ENCODE peak calls at places on chromosomes 12 and 14, in seven cellular contexts. One of them, this sample, is unnamed.

GRCh38 chr12:113598815-113599406 is 127.2 kb upstream of the LHX5 start:
- DNase-seq in cardiac muscle cell: no peak
- DNase-seq in bronchial epithelial cell: no peak
- DNase-seq in dorsolateral prefrontal cortex: no peak
- DNase-seq in adrenal gland: no peak
- DNase-seq in neural progenitor cell: no peak
- DNase-seq in progenitor cell of endocrine pancreas: no peak
- DNase-seq in this sample: no peak

GRCh38 chr12:116759783-116760581 is 21.9 kb downstream of the RNFT2 start:
- DNase-seq in adrenal gland: no peak
- DNase-seq in neural progenitor cell: no peak
- DNase-seq in bronchial epithelial cell: no peak
- DNase-seq in cardiac muscle cell: peak; percentile 51
- DNase-seq in dorsolateral prefrontal cortex: no peak
- DNase-seq in progenitor cell of endocrine pancreas: no peak
- DNase-seq in this sample: no peak

GRCh38 chr12:88723219-88723618 is 142.9 kb upstream of the KITLG start:
- DNase-seq in bronchial epithelial cell: peak; percentile 82
- DNase-seq in neural progenitor cell: no peak
- DNase-seq in cardiac muscle cell: peak; percentile 64
- DNase-seq in dorsolateral prefrontal cortex: no peak
- DNase-seq in progenitor cell of endocrine pancreas: no peak
- DNase-seq in adrenal gland: no peak
- DNase-seq in this sample: no peak

GRCh38 chr14:54098536-54098935 is 141.9 kb upstream of the BMP4 start:
- DNase-seq in progenitor cell of endocrine pancreas: no peak
- DNase-seq in cardiac muscle cell: peak; percentile 13
- DNase-seq in bronchial epithelial cell: peak; percentile 49
- DNase-seq in neural progenitor cell: no peak
- DNase-seq in adrenal gland: no peak
- DNase-seq in dorsolateral prefrontal cortex: no peak
- DNase-seq in this sample: no peak

GRCh38 chr12:107373238-107373809 is 280.0 kb upstream of the CRY1 start:
- DNase-seq in adrenal gland: no peak
- DNase-seq in dorsolateral prefrontal cortex: no peak
- DNase-seq in neural progenitor cell: no peak
- DNase-seq in cardiac muscle cell: no peak
- DNase-seq in progenitor cell of endocrine pancreas: no peak
- DNase-seq in bronchial epithelial cell: no peak
- DNase-seq in this sample: no peak

GRCh38 chr14:81519200-81519998 is 14.3 kb downstream of the SEL1L start:
- DNase-seq in neural progenitor cell: no peak
- DNase-seq in bronchial epithelial cell: no peak
- DNase-seq in adrenal gland: no peak
- DNase-seq in progenitor cell of endocrine pancreas: no peak
- DNase-seq in dorsolateral prefrontal cortex: no peak
- DNase-seq in cardiac muscle cell: peak; percentile 66
- DNase-seq in this sample: no peak

GRCh38 chr12:54486173-54486867 is 11.2 kb upstream of the NCKAP1L start:
- DNase-seq in neural progenitor cell: no peak
- DNase-seq in adrenal gland: no peak
- DNase-seq in progenitor cell of endocrine pancreas: no peak
- DNase-seq in dorsolateral prefrontal cortex: no peak
- DNase-seq in bronchial epithelial cell: no peak
- DNase-seq in cardiac muscle cell: no peak
- DNase-seq in this sample: no peak

GRCh38 chr12:57767876-57768275 is 998 bp upstream of the CYP27B1 start:
- DNase-seq in adrenal gland: no peak
- DNase-seq in bronchial epithelial cell: no peak
- DNase-seq in neural progenitor cell: no peak
- DNase-seq in cardiac muscle cell: no peak
- DNase-seq in progenitor cell of endocrine pancreas: no peak
- DNase-seq in dorsolateral prefrontal cortex: no peak
- DNase-seq in this sample: no peak

GRCh38 chr12:93572712-93573551 is 457 bp downstream of the SOCS2 start:
- DNase-seq in progenitor cell of endocrine pancreas: peak; percentile 32
- DNase-seq in adrenal gland: peak; percentile 47
- DNase-seq in cardiac muscle cell: peak; percentile 48
- DNase-seq in neural progenitor cell: peak; percentile 53
- DNase-seq in bronchial epithelial cell: no peak
- DNase-seq in dorsolateral prefrontal cortex: no peak
- DNase-seq in this sample: no peak

GRCh38 chr12:46342562-46343033 is 30.0 kb downstream of the SLC38A2 start:
- DNase-seq in adrenal gland: no peak
- DNase-seq in bronchial epithelial cell: peak; percentile 86
- DNase-seq in cardiac muscle cell: peak; percentile 59
- DNase-seq in dorsolateral prefrontal cortex: no peak
- DNase-seq in progenitor cell of endocrine pancreas: no peak
- DNase-seq in neural progenitor cell: peak; percentile 59
- DNase-seq in this sample: no peak

GRCh38 chr12:75452675-75453330 is 27.8 kb upstream of the GLIPR1 start:
- DNase-seq in adrenal gland: no peak
- DNase-seq in bronchial epithelial cell: peak; percentile 74
- DNase-seq in cardiac muscle cell: peak; percentile 21
- DNase-seq in progenitor cell of endocrine pancreas: no peak
- DNase-seq in dorsolateral prefrontal cortex: no peak
- DNase-seq in neural progenitor cell: no peak
- DNase-seq in this sample: no peak

GRCh38 chr12:33476058-33476457 is 36.4 kb upstream of the SYT10 start:
- DNase-seq in cardiac muscle cell: no peak
- DNase-seq in bronchial epithelial cell: peak; percentile 17
- DNase-seq in progenitor cell of endocrine pancreas: no peak
- DNase-seq in dorsolateral prefrontal cortex: no peak
- DNase-seq in adrenal gland: no peak
- DNase-seq in neural progenitor cell: no peak
- DNase-seq in this sample: no peak

GRCh38 chr12:131089526-131090253 is 136.0 kb downstream of the ADGRD1 start:
- DNase-seq in dorsolateral prefrontal cortex: peak; percentile 35
- DNase-seq in adrenal gland: no peak
- DNase-seq in neural progenitor cell: no peak
- DNase-seq in bronchial epithelial cell: no peak
- DNase-seq in cardiac muscle cell: no peak
- DNase-seq in progenitor cell of endocrine pancreas: no peak
- DNase-seq in this sample: no peak

GRCh38 chr12:77324763-77325468 is 259.5 kb upstream of the E2F7 start:
- DNase-seq in dorsolateral prefrontal cortex: peak; percentile 63
- DNase-seq in adrenal gland: peak; percentile 69
- DNase-seq in bronchial epithelial cell: peak; percentile 48
- DNase-seq in cardiac muscle cell: peak; percentile 76
- DNase-seq in progenitor cell of endocrine pancreas: peak; percentile 63
- DNase-seq in neural progenitor cell: peak; percentile 94
- DNase-seq in this sample: peak; percentile 87

GRCh38 chr12:1939316-1939715 is 20.9 kb upstream of the CACNA2D4 start:
- DNase-seq in cardiac muscle cell: no peak
- DNase-seq in bronchial epithelial cell: no peak
- DNase-seq in neural progenitor cell: peak; percentile 37
- DNase-seq in adrenal gland: no peak
- DNase-seq in dorsolateral prefrontal cortex: no peak
- DNase-seq in progenitor cell of endocrine pancreas: no peak
- DNase-seq in this sample: no peak

GRCh38 chr12:28088566-28089277 is 101.5 kb upstream of the CCDC91 start:
- DNase-seq in dorsolateral prefrontal cortex: no peak
- DNase-seq in progenitor cell of endocrine pancreas: no peak
- DNase-seq in adrenal gland: no peak
- DNase-seq in cardiac muscle cell: peak; percentile 46
- DNase-seq in bronchial epithelial cell: peak; percentile 81
- DNase-seq in neural progenitor cell: no peak
- DNase-seq in this sample: no peak

GRCh38 chr14:70641548-70642312 is at the start of gene TTC9:
- DNase-seq in bronchial epithelial cell: no peak
- DNase-seq in adrenal gland: no peak
- DNase-seq in dorsolateral prefrontal cortex: no peak
- DNase-seq in neural progenitor cell: peak; percentile 78
- DNase-seq in progenitor cell of endocrine pancreas: peak; percentile 32
- DNase-seq in cardiac muscle cell: peak; percentile 2
- DNase-seq in this sample: no peak

GRCh38 chr12:1080520-1081223 is 89.6 kb downstream of the ERC1 start:
- DNase-seq in cardiac muscle cell: no peak
- DNase-seq in bronchial epithelial cell: no peak
- DNase-seq in dorsolateral prefrontal cortex: no peak
- DNase-seq in neural progenitor cell: no peak
- DNase-seq in adrenal gland: no peak
- DNase-seq in progenitor cell of endocrine pancreas: no peak
- DNase-seq in this sample: no peak

GRCh38 chr14:29802211-29802610 is 125.4 kb downstream of the PRKD1 start:
- DNase-seq in neural progenitor cell: no peak
- DNase-seq in cardiac muscle cell: no peak
- DNase-seq in dorsolateral prefrontal cortex: no peak
- DNase-seq in adrenal gland: no peak
- DNase-seq in bronchial epithelial cell: no peak
- DNase-seq in progenitor cell of endocrine pancreas: no peak
- DNase-seq in this sample: no peak

GRCh38 chr12:109963743-109964429 is 32.3 kb downstream of the GIT2 start:
- DNase-seq in dorsolateral prefrontal cortex: no peak
- DNase-seq in neural progenitor cell: no peak
- DNase-seq in adrenal gland: peak; percentile 33
- DNase-seq in progenitor cell of endocrine pancreas: no peak
- DNase-seq in cardiac muscle cell: peak; percentile 84
- DNase-seq in bronchial epithelial cell: no peak
- DNase-seq in this sample: no peak

GRCh38 chr12:20183563-20183962 is 184.8 kb upstream of the PDE3A start:
- DNase-seq in neural progenitor cell: no peak
- DNase-seq in progenitor cell of endocrine pancreas: no peak
- DNase-seq in bronchial epithelial cell: peak; percentile 59
- DNase-seq in adrenal gland: no peak
- DNase-seq in cardiac muscle cell: peak; percentile 57
- DNase-seq in dorsolateral prefrontal cortex: no peak
- DNase-seq in this sample: no peak

GRCh38 chr14:105851716-105852377 is 325.5 kb downstream of the TMEM121 start:
- DNase-seq in dorsolateral prefrontal cortex: no peak
- DNase-seq in cardiac muscle cell: no peak
- DNase-seq in neural progenitor cell: no peak
- DNase-seq in progenitor cell of endocrine pancreas: no peak
- DNase-seq in bronchial epithelial cell: no peak
- DNase-seq in adrenal gland: no peak
- DNase-seq in this sample: no peak

GRCh38 chr12:95204141-95204866 is 13.0 kb downstream of the FGD6 start:
- DNase-seq in neural progenitor cell: peak; percentile 40
- DNase-seq in cardiac muscle cell: peak; percentile 91
- DNase-seq in dorsolateral prefrontal cortex: no peak
- DNase-seq in progenitor cell of endocrine pancreas: no peak
- DNase-seq in bronchial epithelial cell: peak; percentile 99
- DNase-seq in adrenal gland: no peak
- DNase-seq in this sample: no peak

GRCh38 chr12:12684375-12685106 is 11.4 kb downstream of the GPR19 start:
- DNase-seq in progenitor cell of endocrine pancreas: peak; percentile 52
- DNase-seq in cardiac muscle cell: peak; percentile 68
- DNase-seq in bronchial epithelial cell: peak; percentile 33
- DNase-seq in neural progenitor cell: peak; percentile 97
- DNase-seq in dorsolateral prefrontal cortex: peak; percentile 72
- DNase-seq in adrenal gland: peak; percentile 48
- DNase-seq in this sample: no peak

GRCh38 chr12:111598637-111599458 is at the start of gene ATXN2:
- DNase-seq in adrenal gland: peak; percentile 74
- DNase-seq in cardiac muscle cell: peak; percentile 81
- DNase-seq in progenitor cell of endocrine pancreas: peak; percentile 41
- DNase-seq in neural progenitor cell: peak; percentile 88
- DNase-seq in dorsolateral prefrontal cortex: peak; percentile 51
- DNase-seq in bronchial epithelial cell: no peak
- DNase-seq in this sample: no peak

GRCh38 chr14:104820669-104821228 is 19.8 kb downstream of the ZBTB42 start:
- DNase-seq in dorsolateral prefrontal cortex: peak; percentile 74
- DNase-seq in neural progenitor cell: peak; percentile 81
- DNase-seq in progenitor cell of endocrine pancreas: no peak
- DNase-seq in cardiac muscle cell: peak; percentile 81
- DNase-seq in bronchial epithelial cell: peak; percentile 50
- DNase-seq in adrenal gland: no peak
- DNase-seq in this sample: peak; percentile 85
- TF ChIP-seq CTCF in dorsolateral prefrontal cortex: peak; percentile 46
- TF ChIP-seq CTCF in neural progenitor cell: peak; percentile 48
- TF ChIP-seq CTCF in progenitor cell of endocrine pancreas: peak; percentile 54
- TF ChIP-seq CTCF in cardiac muscle cell: peak; percentile 67
- TF ChIP-seq CTCF in bronchial epithelial cell: peak; percentile 82
- TF ChIP-seq CTCF in adrenal gland: peak; percentile 28
- TF ChIP-seq CTCF in this sample: peak; percentile 49

GRCh38 chr14:94028450-94028826 is 2.3 kb downstream of the OTUB2 start:
- DNase-seq in adrenal gland: no peak
- DNase-seq in progenitor cell of endocrine pancreas: no peak
- DNase-seq in cardiac muscle cell: no peak
- DNase-seq in bronchial epithelial cell: peak; percentile 80
- DNase-seq in neural progenitor cell: peak; percentile 33
- DNase-seq in dorsolateral prefrontal cortex: no peak
- DNase-seq in this sample: no peak
- TF ChIP-seq CTCF in adrenal gland: no peak
- TF ChIP-seq CTCF in progenitor cell of endocrine pancreas: no peak
- TF ChIP-seq CTCF in cardiac muscle cell: no peak
- TF ChIP-seq CTCF in bronchial epithelial cell: no peak
- TF ChIP-seq CTCF in neural progenitor cell: no peak
- TF ChIP-seq CTCF in dorsolateral prefrontal cortex: no peak
- TF ChIP-seq CTCF in this sample: no peak

DNA sequence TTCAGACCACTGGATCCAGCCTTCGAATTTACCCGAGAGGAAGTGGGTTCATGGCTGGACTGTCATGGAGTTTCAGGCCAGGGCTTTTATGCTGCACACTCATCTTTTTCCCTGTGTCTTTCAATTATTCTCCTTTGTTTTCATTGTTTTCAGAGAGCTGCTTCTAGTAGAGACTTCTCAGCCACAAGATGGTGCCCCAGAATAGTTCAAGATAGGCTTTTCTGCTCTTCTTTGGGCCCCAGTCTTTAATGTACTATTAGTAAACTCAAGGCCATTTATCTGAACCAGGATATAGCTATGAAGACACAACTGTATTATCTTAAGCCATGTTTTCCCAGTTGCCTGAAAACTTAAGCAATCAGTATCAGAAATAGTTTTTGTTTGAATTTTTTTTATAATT is 30.4 kb upstream of the PSMA6 start:
- DNase-seq in bronchial epithelial cell: peak; percentile 4
- DNase-seq in adrenal gland: no peak
- DNase-seq in cardiac muscle cell: peak; percentile 39
- DNase-seq in progenitor cell of endocrine pancreas: no peak
- DNase-seq in dorsolateral prefrontal cortex: no peak
- DNase-seq in neural progenitor cell: no peak
- DNase-seq in this sample: no peak
- TF ChIP-seq CTCF in bronchial epithelial cell: peak; percentile 3
- TF ChIP-seq CTCF in adrenal gland: peak; percentile 46
- TF ChIP-seq CTCF in cardiac muscle cell: no peak
- TF ChIP-seq CTCF in progenitor cell of endocrine pancreas: no peak
- TF ChIP-seq CTCF in dorsolateral prefrontal cortex: peak; percentile 20
- TF ChIP-seq CTCF in neural progenitor cell: no peak
- TF ChIP-seq CTCF in this sample: peak; percentile 41

GRCh38 chr14:88791252-88791621 is 1.5 kb downstream of the EML5 start:
- DNase-seq in adrenal gland: no peak
- DNase-seq in cardiac muscle cell: no peak
- DNase-seq in progenitor cell of endocrine pancreas: no peak
- DNase-seq in neural progenitor cell: no peak
- DNase-seq in dorsolateral prefrontal cortex: no peak
- DNase-seq in bronchial epithelial cell: no peak
- DNase-seq in this sample: no peak

GRCh38 chr14:88790501-88791251 is 2.1 kb downstream of the EML5 start:
- DNase-seq in dorsolateral prefrontal cortex: no peak
- DNase-seq in adrenal gland: no peak
- DNase-seq in cardiac muscle cell: no peak
- DNase-seq in neural progenitor cell: no peak
- DNase-seq in bronchial epithelial cell: no peak
- DNase-seq in progenitor cell of endocrine pancreas: no peak
- DNase-seq in this sample: no peak

GRCh38 chr14:88791629-88792571 is 853 bp downstream of the EML5 start:
- DNase-seq in neural progenitor cell: peak; percentile 37
- DNase-seq in cardiac muscle cell: no peak
- DNase-seq in dorsolateral prefrontal cortex: no peak
- DNase-seq in bronchial epithelial cell: no peak
- DNase-seq in adrenal gland: peak; percentile 49
- DNase-seq in progenitor cell of endocrine pancreas: no peak
- DNase-seq in this sample: no peak

GRCh38 chr14:88793259-88793625 is 489 bp upstream of the EML5 start:
- DNase-seq in adrenal gland: peak; percentile 31
- DNase-seq in progenitor cell of endocrine pancreas: no peak
- DNase-seq in dorsolateral prefrontal cortex: no peak
- DNase-seq in neural progenitor cell: no peak
- DNase-seq in cardiac muscle cell: no peak
- DNase-seq in bronchial epithelial cell: no peak
- DNase-seq in this sample: no peak

GRCh38 chr14:88792572-88793258 is at the start of gene EML5:
- DNase-seq in cardiac muscle cell: peak; percentile 67
- DNase-seq in dorsolateral prefrontal cortex: peak; percentile 77
- DNase-seq in progenitor cell of endocrine pancreas: peak; percentile 86
- DNase-seq in bronchial epithelial cell: peak; percentile 48
- DNase-seq in adrenal gland: peak; percentile 89
- DNase-seq in neural progenitor cell: peak; percentile 93
- DNase-seq in this sample: peak; percentile 90
- TF ChIP-seq CTCF in cardiac muscle cell: peak; percentile 17
- TF ChIP-seq CTCF in dorsolateral prefrontal cortex: peak; percentile 44
- TF ChIP-seq CTCF in progenitor cell of endocrine pancreas: peak; percentile 48
- TF ChIP-seq CTCF in bronchial epithelial cell: peak; percentile 43
- TF ChIP-seq CTCF in adrenal gland: peak; percentile 44
- TF ChIP-seq CTCF in neural progenitor cell: peak; percentile 19
- TF ChIP-seq CTCF in this sample: peak; percentile 34